ENCODE peak calls at places on chromosomes 11 and 22, in four cellular contexts. J is K562, C is GM12878, G is HepG2. L is an unnamed sample.

GRCh38 chr11:109849946-109850345 is 243.2 kb upstream of the ZC3H12C start:
- DNase-seq in G (no peak), C (no peak), J (no peak), L (no peak)

GRCh38 chr11:111460752-111461305 is 51.4 kb downstream of the BTG4 start:
- DNase-seq in C (no peak), G (no peak), J (no peak), L (no peak)

GRCh38 chr11:15765530-15765929 is 590.8 kb downstream of the SOX6 start:
- DNase-seq in C (no peak), G (no peak), J (no peak), L (no peak)

GRCh38 chr11:19100885-19101284 is 16.1 kb upstream of the ZDHHC13 start:
- DNase-seq in J (no peak), C (no peak), G (no peak), L (no peak)

GRCh38 chr22:29972121-29972520 is 89.1 kb downstream of the MTMR3 start:
- DNase-seq in C (no peak), J (no peak), G (no peak), L (no peak)

GRCh38 chr11:9170450-9170849 is 79.1 kb upstream of the SCUBE2 start:
- DNase-seq in J (no peak), C (no peak), G (no peak), L (no peak)

GRCh38 chr11:115334932-115335788 is 169.1 kb downstream of the CADM1 start:
- DNase-seq in C (no peak), G (peak), J (peak), L (no peak)

GRCh38 chr11:73384871-73385692 is 8.9 kb downstream of the RELT start:
- DNase-seq in G (no peak), J (peak), C (peak), L (no peak)

GRCh38 chr11:31815743-31816466 is 4.8 kb upstream of the PAX6 start:
- DNase-seq in J (peak), C (no peak), G (no peak), L (peak)

GRCh38 chr11:82864268-82864667 is 36.0 kb downstream of the PRCP start:
- DNase-seq in J (peak), C (no peak), G (peak), L (peak)

GRCh38 chr22:29840498-29840897 is 2.4 kb upstream of the ASCC2 start:
- DNase-seq in G (no peak), J (peak), C (no peak), L (no peak)

GRCh38 chr11:124798991-124799383 is 1.2 kb downstream of the MSANTD2 start:
- DNase-seq in J (peak), C (no peak), G (no peak), L (no peak)

GRCh38 chr22:50085211-50085999 is at the start of gene MLC1:
- DNase-seq in G (no peak), C (no peak), J (peak), L (no peak)

GRCh38 chr11:128390246-128390645 is 197.1 kb downstream of the ETS1 start:
- DNase-seq in G (no peak), J (no peak), C (no peak), L (no peak)

GRCh38 chr22:44184006-44184405 is 3.3 kb downstream of the PARVG start:
- DNase-seq in J (no peak), C (no peak), G (no peak), L (no peak)

GRCh38 chr22:39296981-39297489 is 22.4 kb downstream of the RPL3 start:
- DNase-seq in C (no peak), G (no peak), J (no peak), L (no peak)

GRCh38 chr11:88402784-88403183 is 65.2 kb upstream of the CTSC start:
- DNase-seq in J (no peak), G (no peak), C (no peak), L (no peak)

GRCh38 chr11:66259976-66260375 is 8.5 kb upstream of the RAB1B start:
- DNase-seq in C (no peak), G (no peak), J (no peak), L (no peak)

GRCh38 chr22:30837531-30837930 is 131.0 kb downstream of the MORC2 start:
- DNase-seq in C (no peak), J (no peak), G (no peak), L (no peak)

GRCh38 chr11:69819541-69820070 is 390 bp upstream of the FGF3 start:
- DNase-seq in J (no peak), G (no peak), C (no peak), L (no peak)

GRCh38 chr22:50703726-50704509 is 31.3 kb downstream of the SHANK3 start:
- DNase-seq in C (no peak), G (no peak), J (no peak), L (no peak)

GRCh38 chr11:27558401-27558800 is 51.8 kb upstream of the LIN7C start:
- DNase-seq in C (no peak), J (no peak), G (no peak), L (no peak)

GRCh38 chr11:1642288-1643145 is 12.9 kb downstream of the KRTAP5-5 start:
- DNase-seq in C (no peak), J (no peak), G (no peak), L (no peak)
- TF ChIP-seq CBX5 in C (no peak), J (no peak), G (no peak), L (no peak)

GRCh38 chr22:37330200-37331033 is 48.1 kb downstream of the CYTH4 start:
- DNase-seq in C (no peak), G (peak), J (peak), L (peak)
- TF ChIP-seq POLR2AphosphoS5 in C (no peak), G (no peak), J (no peak), L (no peak)

GRCh38 chr11:1336836-1337646 is 27.6 kb upstream of the TOLLIP start:
- DNase-seq in C (no peak), G (no peak), J (no peak), L (no peak)
- H3K4me3 ChIP-seq in C (no peak), G (no peak), J (no peak), L (peak)

GRCh38 chr11:68331338-68331947 is 19.1 kb downstream of the LRP5 start:
- DNase-seq in J (no peak), C (no peak), G (peak), L (no peak)
- TF ChIP-seq CBX5 in J (no peak), C (no peak), G (no peak), L (no peak)

GRCh38 chr22:47067331-47067890 is 305.0 kb downstream of the TBC1D22A start:
- DNase-seq in C (no peak), J (no peak), G (no peak), L (no peak)

GRCh38 chr22:47067911-47068654 is 305.6 kb downstream of the TBC1D22A start:
- DNase-seq in C (no peak), G (no peak), J (no peak), L (no peak)

GRCh38 chr22:47071078-47071811 is 308.8 kb downstream of the TBC1D22A start:
- DNase-seq in G (no peak), J (no peak), C (no peak), L (no peak)

GRCh38 chr22:47066616-47066905 is 304.1 kb downstream of the TBC1D22A start:
- DNase-seq in C (no peak), G (no peak), J (no peak), L (no peak)

DNA sequence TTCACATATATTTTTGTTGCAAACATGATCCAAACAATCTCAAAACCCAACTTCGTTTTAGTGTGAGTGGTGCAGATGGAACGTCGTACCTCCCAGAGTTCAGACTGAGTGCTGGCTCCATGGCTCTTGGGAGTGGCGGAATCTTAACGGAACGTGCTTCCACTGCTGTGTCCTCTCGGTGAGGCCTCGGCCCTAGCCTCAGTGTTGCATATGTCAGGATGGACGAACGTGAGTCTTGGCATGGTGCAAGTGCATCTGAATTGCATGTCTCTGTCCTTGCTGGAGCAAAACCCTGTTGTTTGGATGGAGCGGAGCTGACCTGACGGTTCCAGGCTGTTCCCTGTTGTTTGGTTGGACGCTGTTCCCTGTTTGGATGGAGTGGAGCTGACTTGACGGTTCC is 306.8 kb downstream of the TBC1D22A start:
- DNase-seq in J (no peak), C (no peak), G (no peak), L (no peak)
- TF ChIP-seq POLR2AphosphoS5 in J (no peak), C (no peak), G (no peak), L (no peak)

GRCh38 chr22:23704829-23705228 is 14.0 kb downstream of the RGL4 start:
- DNase-seq in J (no peak), C (no peak), G (no peak), L (no peak)

GRCh38 chr22:23705358-23705757 is 14.5 kb downstream of the RGL4 start:
- DNase-seq in J (no peak), G (no peak), C (no peak), L (no peak)

GRCh38 chr22:23709107-23709506 is 18.3 kb downstream of the RGL4 start:
- DNase-seq in C (no peak), J (no peak), G (no peak), L (no peak)

GRCh38 chr22:23712256-23712655 is 21.4 kb downstream of the RGL4 start:
- DNase-seq in C (no peak), J (no peak), G (no peak), L (no peak)

GRCh38 chr22:23708270-23708669 is 17.5 kb downstream of the RGL4 start:
- DNase-seq in G (no peak), J (no peak), C (no peak), L (no peak)
- H3K4me3 ChIP-seq in G (no peak), J (no peak), C (no peak), L (no peak)

GRCh38 chr22:19874307-19875060 is 19.8 kb upstream of the GNB1L start:
- DNase-seq in J (no peak), C (no peak), G (no peak), L (no peak)
- TF ChIP-seq CBX5 in J (no peak), C (no peak), G (no peak), L (no peak)

GRCh38 chr22:36323855-36324331 is 63.9 kb downstream of the MYH9 start:
- DNase-seq in G (no peak), J (no peak), C (no peak), L (no peak)
- TF ChIP-seq POLR2AphosphoS5 in G (no peak), J (no peak), C (no peak), L (peak)

GRCh38 chr11:60367896-60368295 is 10.4 kb upstream of the MS4A7 start:
- DNase-seq in J (no peak), G (no peak), C (no peak), L (no peak)
- H3K4me3 ChIP-seq in J (no peak), G (no peak), C (no peak), L (no peak)